ENCODE peak calls at places on chromosome 21, in five cellular contexts. One of them, this sample, is unnamed.
A peak's percentile ranks its signal among the peaks of the same experiment; 100 is the strongest.

GRCh38 chr21:33278736-33279135 is 12.6 kb downstream of the IL10RB start:
- DNase-seq in K562: no peak
- DNase-seq in HepG2: no peak
- DNase-seq in SK-N-SH: no peak
- DNase-seq in GM12891: no peak
- DNase-seq in this sample: no peak

GRCh38 chr21:33396436-33396835 is 6.8 kb upstream of the IFNGR2 start:
- DNase-seq in K562: no peak
- DNase-seq in HepG2: no peak
- DNase-seq in SK-N-SH: no peak
- DNase-seq in GM12891: no peak
- DNase-seq in this sample: no peak

GRCh38 chr21:21102874-21103273 is 104.7 kb downstream of the NCAM2 start:
- DNase-seq in K562: no peak
- DNase-seq in HepG2: no peak
- DNase-seq in SK-N-SH: no peak
- DNase-seq in GM12891: no peak
- DNase-seq in this sample: no peak

GRCh38 chr21:34801519-34802132 is 132.8 kb downstream of the CLIC6 start:
- DNase-seq in K562: peak; percentile 21
- DNase-seq in HepG2: no peak
- DNase-seq in SK-N-SH: peak; percentile 55
- DNase-seq in GM12891: peak; percentile 28
- DNase-seq in this sample: no peak

GRCh38 chr21:44259082-44259705 is 2.5 kb downstream of the DNMT3L start:
- DNase-seq in K562: no peak
- DNase-seq in HepG2: no peak
- DNase-seq in SK-N-SH: no peak
- DNase-seq in GM12891: no peak
- DNase-seq in this sample: peak; percentile 2

GRCh38 chr21:39518845-39519205 is 67.1 kb downstream of the SH3BGR start:
- DNase-seq in K562: no peak
- DNase-seq in HepG2: no peak
- DNase-seq in SK-N-SH: no peak
- DNase-seq in GM12891: no peak
- DNase-seq in this sample: no peak

GRCh38 chr21:32007461-32007860 is 134.6 kb downstream of the HUNK start:
- DNase-seq in K562: no peak
- DNase-seq in HepG2: no peak
- DNase-seq in SK-N-SH: no peak
- DNase-seq in GM12891: no peak
- DNase-seq in this sample: no peak

GRCh38 chr21:34534522-34534921 is 22.5 kb upstream of the KCNE1 start:
- DNase-seq in K562: no peak
- DNase-seq in HepG2: peak; percentile 28
- DNase-seq in SK-N-SH: no peak
- DNase-seq in GM12891: no peak
- DNase-seq in this sample: no peak

GRCh38 chr21:44872568-44873355 is 728 bp downstream of the PTTG1IP start:
- DNase-seq in K562: peak; percentile 66
- DNase-seq in HepG2: no peak
- DNase-seq in SK-N-SH: peak; percentile 57
- DNase-seq in GM12891: no peak
- DNase-seq in this sample: no peak

GRCh38 chr21:23152130-23152529 is 2153.9 kb downstream of the NCAM2 start:
- DNase-seq in K562: no peak
- DNase-seq in HepG2: no peak
- DNase-seq in SK-N-SH: peak; percentile 2
- DNase-seq in GM12891: no peak
- DNase-seq in this sample: no peak

GRCh38 chr21:17387030-17387617 is 125.7 kb upstream of the CXADR start:
- DNase-seq in K562: peak; percentile 71
- DNase-seq in HepG2: peak; percentile 75
- DNase-seq in SK-N-SH: peak; percentile 52
- DNase-seq in GM12891: peak; percentile 22
- DNase-seq in this sample: peak; percentile 9

GRCh38 chr21:33840771-33841170 is 74.8 kb downstream of the ATP5PO start:
- DNase-seq in K562: no peak
- DNase-seq in HepG2: no peak
- DNase-seq in SK-N-SH: no peak
- DNase-seq in GM12891: no peak
- DNase-seq in this sample: no peak

GRCh38 chr21:45318556-45319341 is 31.1 kb upstream of the POFUT2 start:
- DNase-seq in K562: peak; percentile 88
- DNase-seq in HepG2: peak; percentile 94
- DNase-seq in SK-N-SH: no peak
- DNase-seq in GM12891: no peak
- DNase-seq in this sample: no peak

GRCh38 chr21:34186119-34186719 is 112.8 kb downstream of the MRPS6 start:
- DNase-seq in K562: peak; percentile 64
- DNase-seq in HepG2: no peak
- DNase-seq in SK-N-SH: no peak
- DNase-seq in GM12891: no peak
- DNase-seq in this sample: no peak

GRCh38 chr21:40800126-40800525 is 46.8 kb downstream of the DSCAM start:
- DNase-seq in K562: no peak
- DNase-seq in HepG2: no peak
- DNase-seq in SK-N-SH: no peak
- DNase-seq in GM12891: no peak
- DNase-seq in this sample: no peak

GRCh38 chr21:44958471-44959191 is 18.8 kb downstream of the SLX9 start:
- DNase-seq in K562: no peak
- DNase-seq in HepG2: no peak
- DNase-seq in SK-N-SH: peak; percentile 80
- DNase-seq in GM12891: no peak
- DNase-seq in this sample: no peak

GRCh38 chr21:23694396-23694795 is 1912.9 kb downstream of the MRPL39 start:
- DNase-seq in K562: no peak
- DNase-seq in HepG2: no peak
- DNase-seq in SK-N-SH: no peak
- DNase-seq in GM12891: no peak
- DNase-seq in this sample: no peak

GRCh38 chr21:32184059-32184458 is 94.8 kb downstream of the MIS18A start:
- DNase-seq in K562: no peak
- DNase-seq in HepG2: no peak
- DNase-seq in SK-N-SH: peak; percentile 36
- DNase-seq in GM12891: no peak
- DNase-seq in this sample: no peak

GRCh38 chr21:18759267-18759666 is 355.7 kb upstream of the TMPRSS15 start:
- DNase-seq in K562: no peak
- DNase-seq in HepG2: no peak
- DNase-seq in SK-N-SH: no peak
- DNase-seq in GM12891: no peak
- DNase-seq in this sample: no peak

GRCh38 chr21:27422435-27422834 is 455.5 kb upstream of the ADAMTS5 start:
- DNase-seq in K562: no peak
- DNase-seq in HepG2: no peak
- DNase-seq in SK-N-SH: no peak
- DNase-seq in GM12891: no peak
- DNase-seq in this sample: no peak

GRCh38 chr21:26844258-26845065 is 747 bp downstream of the ADAMTS1 start:
- DNase-seq in K562: no peak
- DNase-seq in HepG2: no peak
- DNase-seq in SK-N-SH: peak; percentile 73
- DNase-seq in GM12891: no peak
- DNase-seq in this sample: no peak

GRCh38 chr21:33578959-33579542 is 9.4 kb downstream of the DONSON start:
- DNase-seq in K562: no peak
- DNase-seq in HepG2: no peak
- DNase-seq in SK-N-SH: no peak
- DNase-seq in GM12891: no peak
- DNase-seq in this sample: no peak

GRCh38 chr21:44285547-44285992 is at the start of gene AIRE:
- DNase-seq in K562: no peak
- DNase-seq in HepG2: no peak
- DNase-seq in SK-N-SH: peak; percentile 64
- DNase-seq in GM12891: no peak
- DNase-seq in this sample: no peak

GRCh38 chr21:44614161-44614631 is 2.3 kb downstream of the KRTAP10-8 start:
- DNase-seq in K562: no peak
- DNase-seq in HepG2: no peak
- DNase-seq in SK-N-SH: no peak
- DNase-seq in GM12891: no peak
- DNase-seq in this sample: no peak

GRCh38 chr21:21232320-21232719 is 234.1 kb downstream of the NCAM2 start:
- DNase-seq in K562: peak; percentile 30
- DNase-seq in HepG2: no peak
- DNase-seq in SK-N-SH: peak; percentile 10
- DNase-seq in GM12891: no peak
- DNase-seq in this sample: no peak

GRCh38 chr21:16211339-16212303 is 481.8 kb downstream of the USP25 start:
- DNase-seq in K562: no peak
- DNase-seq in HepG2: no peak
- DNase-seq in SK-N-SH: no peak
- DNase-seq in GM12891: no peak
- DNase-seq in this sample: no peak

GRCh38 chr21:34874689-34875513 is 174.2 kb downstream of the RUNX1 start:
- DNase-seq in K562: no peak
- DNase-seq in HepG2: no peak
- DNase-seq in SK-N-SH: no peak
- DNase-seq in GM12891: no peak
- DNase-seq in this sample: no peak

GRCh38 chr21:22842875-22843274 is 1844.7 kb downstream of the NCAM2 start:
- DNase-seq in K562: no peak
- DNase-seq in HepG2: no peak
- DNase-seq in SK-N-SH: no peak
- DNase-seq in GM12891: no peak
- DNase-seq in this sample: no peak

GRCh38 chr21:34367320-34367935 is 3.6 kb downstream of the KCNE2 start:
- DNase-seq in K562: peak; percentile 77
- DNase-seq in HepG2: peak; percentile 56
- DNase-seq in SK-N-SH: peak; percentile 45
- DNase-seq in GM12891: no peak
- DNase-seq in this sample: no peak

GRCh38 chr21:33971492-33972013 is 55.9 kb upstream of the ATP5PO start:
- DNase-seq in K562: no peak
- DNase-seq in HepG2: peak; percentile 8
- DNase-seq in SK-N-SH: no peak
- DNase-seq in GM12891: no peak
- DNase-seq in this sample: no peak

GRCh38 chr21:37220433-37220980 is 46.6 kb downstream of the VPS26C start:
- DNase-seq in K562: no peak
- DNase-seq in HepG2: peak; percentile 48
- DNase-seq in SK-N-SH: peak; percentile 82
- DNase-seq in GM12891: no peak
- DNase-seq in this sample: no peak
- TF ChIP-seq TAF1 in K562: no peak
- TF ChIP-seq TAF1 in HepG2: no peak
- TF ChIP-seq TAF1 in SK-N-SH: no peak
- TF ChIP-seq TAF1 in GM12891: no peak
- TF ChIP-seq TAF1 in this sample: no peak

GRCh38 chr21:38379171-38379570 is 119.1 kb downstream of the ERG start:
- DNase-seq in K562: no peak
- DNase-seq in HepG2: no peak
- DNase-seq in SK-N-SH: no peak
- DNase-seq in GM12891: no peak
- DNase-seq in this sample: no peak

GRCh38 chr21:38383411-38384245 is 114.6 kb downstream of the ERG start:
- DNase-seq in K562: no peak
- DNase-seq in HepG2: no peak
- DNase-seq in SK-N-SH: no peak
- DNase-seq in GM12891: no peak
- DNase-seq in this sample: no peak

GRCh38 chr21:38377165-38378093 is 120.6 kb downstream of the KCNJ15 start:
- DNase-seq in K562: no peak
- DNase-seq in HepG2: no peak
- DNase-seq in SK-N-SH: peak; percentile 30
- DNase-seq in GM12891: no peak
- DNase-seq in this sample: no peak

GRCh38 chr21:38384246-38384576 is 114.1 kb downstream of the ERG start:
- DNase-seq in K562: no peak
- DNase-seq in HepG2: no peak
- DNase-seq in SK-N-SH: no peak
- DNase-seq in GM12891: no peak
- DNase-seq in this sample: no peak

DNA sequence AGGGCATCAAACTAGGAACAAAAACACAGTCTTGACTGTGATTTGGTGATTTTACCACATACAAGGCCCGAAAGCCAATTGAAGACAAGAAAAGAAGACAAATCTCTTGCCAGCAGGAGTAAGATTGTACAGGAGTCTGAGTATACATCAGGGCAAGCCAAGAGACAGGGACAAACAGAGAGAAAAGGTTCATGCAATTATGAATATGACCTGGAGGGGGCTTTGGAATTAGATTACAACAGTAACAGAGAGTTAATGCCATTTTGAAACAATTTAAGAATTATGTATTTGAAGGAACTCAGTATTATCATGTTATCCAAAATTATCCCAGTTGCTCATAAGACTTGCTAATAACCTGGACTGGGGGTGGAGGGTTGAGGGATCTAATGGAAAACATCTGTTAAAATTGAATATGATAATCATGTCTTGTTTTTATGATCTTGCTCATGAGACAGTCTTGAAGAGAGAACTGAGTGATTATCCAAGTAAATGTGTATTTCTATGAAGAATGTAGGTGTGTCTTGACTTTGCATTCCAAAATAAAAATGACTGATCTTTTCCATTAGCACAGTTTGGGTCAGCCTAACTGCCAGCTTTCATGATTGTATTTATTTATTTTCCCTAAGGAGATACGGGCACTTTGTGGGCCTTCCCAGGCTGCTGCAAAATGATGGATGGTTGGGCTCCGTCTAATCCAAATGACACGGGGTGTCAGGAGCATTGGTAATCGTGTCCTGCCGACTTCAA is 117.7 kb downstream of the ERG start:
- DNase-seq in K562: no peak
- DNase-seq in HepG2: no peak
- DNase-seq in SK-N-SH: peak; percentile 40
- DNase-seq in GM12891: no peak
- DNase-seq in this sample: no peak
- TF ChIP-seq TAF1 in K562: no peak
- TF ChIP-seq TAF1 in HepG2: no peak
- TF ChIP-seq TAF1 in SK-N-SH: no peak
- TF ChIP-seq TAF1 in GM12891: no peak
- TF ChIP-seq TAF1 in this sample: no peak

GRCh38 chr21:25752389-25752788 is 17.6 kb downstream of the GABPA start:
- DNase-seq in K562: no peak
- DNase-seq in HepG2: no peak
- DNase-seq in SK-N-SH: no peak
- DNase-seq in GM12891: no peak
- DNase-seq in this sample: no peak
- TF ChIP-seq TAF1 in K562: no peak
- TF ChIP-seq TAF1 in HepG2: no peak
- TF ChIP-seq TAF1 in SK-N-SH: no peak
- TF ChIP-seq TAF1 in GM12891: no peak
- TF ChIP-seq TAF1 in this sample: no peak

DNA sequence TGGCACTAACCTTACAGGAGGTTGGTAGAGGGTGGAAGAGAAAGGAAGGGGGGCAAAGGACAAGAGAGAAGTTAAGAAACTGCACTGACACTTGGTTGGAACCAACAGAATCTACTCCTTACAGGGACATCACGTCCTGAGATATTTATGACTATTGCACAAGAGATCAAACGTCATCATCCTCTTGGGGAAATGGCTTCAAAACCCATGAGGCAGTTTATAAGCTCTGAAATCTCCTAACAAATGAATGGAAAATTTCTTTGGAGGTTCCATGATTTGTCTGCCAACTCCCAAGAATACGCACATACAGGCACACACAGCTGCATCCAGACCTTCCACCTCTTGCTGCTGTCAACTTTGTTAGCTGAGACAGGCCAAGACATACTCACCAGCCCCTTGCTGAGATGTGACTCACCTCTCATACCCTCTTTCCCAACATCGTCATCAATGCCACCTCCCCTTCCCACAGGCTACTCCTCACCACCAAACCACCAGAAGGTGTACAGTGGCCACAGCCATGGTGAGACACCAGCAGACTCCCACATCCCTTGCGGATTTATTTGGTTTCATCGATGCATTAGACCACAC is 135.5 kb downstream of the SETD4 start:
- DNase-seq in K562: no peak
- DNase-seq in HepG2: no peak
- DNase-seq in SK-N-SH: no peak
- DNase-seq in GM12891: no peak
- DNase-seq in this sample: no peak
- TF ChIP-seq TAF1 in K562: no peak
- TF ChIP-seq TAF1 in HepG2: no peak
- TF ChIP-seq TAF1 in SK-N-SH: no peak
- TF ChIP-seq TAF1 in GM12891: no peak
- TF ChIP-seq TAF1 in this sample: no peak